ENCODE peak calls at places on chromosome 15, in six cellular contexts. One of them, this sample, is unnamed.

GRCh38 chr15:37880009-37880834 is 54.2 kb upstream of the TMCO5A start:
- DNase-seq in activated T-helper 1 cell treated with anti-CD3 and anti-CD28 coated beads, Interleukin-12 subunit alpha, Interleukin-12 subunit beta, Interleukin-2, Interleukin-4 antibody, amounts not matched to agents 30 ng/mL and 10 ng/mL and 1 ng/mL, durations not matched to agents 14 hours and 24 hours and 36 hours: no peak
- DNase-seq in activated CD4-positive, alpha-beta T cell treated with anti-CD3 and anti-CD28 coated beads for 1 hour: no peak
- DNase-seq in neural crest cell: peak; percentile 20
- DNase-seq in naive thymus-derived CD4-positive, alpha-beta T cell: no peak
- DNase-seq in non-pigmented ciliary epithelial cell: peak; percentile 53
- DNase-seq in this sample: peak; percentile 43

GRCh38 chr15:80758130-80758529 is 21.0 kb upstream of the CEMIP start:
- DNase-seq in activated T-helper 1 cell treated with anti-CD3 and anti-CD28 coated beads, Interleukin-12 subunit alpha, Interleukin-12 subunit beta, Interleukin-2, Interleukin-4 antibody, amounts not matched to agents 30 ng/mL and 10 ng/mL and 1 ng/mL, durations not matched to agents 14 hours and 24 hours and 36 hours: no peak
- DNase-seq in activated CD4-positive, alpha-beta T cell treated with anti-CD3 and anti-CD28 coated beads for 1 hour: no peak
- DNase-seq in neural crest cell: no peak
- DNase-seq in naive thymus-derived CD4-positive, alpha-beta T cell: no peak
- DNase-seq in non-pigmented ciliary epithelial cell: no peak
- DNase-seq in this sample: no peak

GRCh38 chr15:66774001-66774814 is 72.2 kb downstream of the SMAD6 start:
- DNase-seq in activated T-helper 1 cell treated with anti-CD3 and anti-CD28 coated beads, Interleukin-12 subunit alpha, Interleukin-12 subunit beta, Interleukin-2, Interleukin-4 antibody, amounts not matched to agents 30 ng/mL and 10 ng/mL and 1 ng/mL, durations not matched to agents 14 hours and 24 hours and 36 hours: peak; percentile 14
- DNase-seq in activated CD4-positive, alpha-beta T cell treated with anti-CD3 and anti-CD28 coated beads for 1 hour: peak; percentile 36
- DNase-seq in neural crest cell: peak; percentile 92
- DNase-seq in naive thymus-derived CD4-positive, alpha-beta T cell: peak; percentile 65
- DNase-seq in non-pigmented ciliary epithelial cell: no peak
- DNase-seq in this sample: peak; percentile 99

GRCh38 chr15:95793226-95793625 is 537.3 kb upstream of the NR2F2 start:
- DNase-seq in activated T-helper 1 cell treated with anti-CD3 and anti-CD28 coated beads, Interleukin-12 subunit alpha, Interleukin-12 subunit beta, Interleukin-2, Interleukin-4 antibody, amounts not matched to agents 30 ng/mL and 10 ng/mL and 1 ng/mL, durations not matched to agents 14 hours and 24 hours and 36 hours: no peak
- DNase-seq in activated CD4-positive, alpha-beta T cell treated with anti-CD3 and anti-CD28 coated beads for 1 hour: no peak
- DNase-seq in neural crest cell: no peak
- DNase-seq in naive thymus-derived CD4-positive, alpha-beta T cell: no peak
- DNase-seq in non-pigmented ciliary epithelial cell: no peak
- DNase-seq in this sample: no peak

GRCh38 chr15:96296264-96296663 is 34.2 kb upstream of the NR2F2 start:
- DNase-seq in activated T-helper 1 cell treated with anti-CD3 and anti-CD28 coated beads, Interleukin-12 subunit alpha, Interleukin-12 subunit beta, Interleukin-2, Interleukin-4 antibody, amounts not matched to agents 30 ng/mL and 10 ng/mL and 1 ng/mL, durations not matched to agents 14 hours and 24 hours and 36 hours: no peak
- DNase-seq in activated CD4-positive, alpha-beta T cell treated with anti-CD3 and anti-CD28 coated beads for 1 hour: no peak
- DNase-seq in neural crest cell: no peak
- DNase-seq in naive thymus-derived CD4-positive, alpha-beta T cell: no peak
- DNase-seq in non-pigmented ciliary epithelial cell: peak; percentile 81
- DNase-seq in this sample: no peak

GRCh38 chr15:66879511-66879910 is 177.5 kb downstream of the SMAD6 start:
- DNase-seq in activated T-helper 1 cell treated with anti-CD3 and anti-CD28 coated beads, Interleukin-12 subunit alpha, Interleukin-12 subunit beta, Interleukin-2, Interleukin-4 antibody, amounts not matched to agents 30 ng/mL and 10 ng/mL and 1 ng/mL, durations not matched to agents 14 hours and 24 hours and 36 hours: no peak
- DNase-seq in activated CD4-positive, alpha-beta T cell treated with anti-CD3 and anti-CD28 coated beads for 1 hour: no peak
- DNase-seq in neural crest cell: no peak
- DNase-seq in naive thymus-derived CD4-positive, alpha-beta T cell: no peak
- DNase-seq in non-pigmented ciliary epithelial cell: no peak
- DNase-seq in this sample: peak; percentile 3

GRCh38 chr15:84079885-84080777 is 155.4 kb upstream of the GOLGA6L4 start:
- DNase-seq in activated T-helper 1 cell treated with anti-CD3 and anti-CD28 coated beads, Interleukin-12 subunit alpha, Interleukin-12 subunit beta, Interleukin-2, Interleukin-4 antibody, amounts not matched to agents 30 ng/mL and 10 ng/mL and 1 ng/mL, durations not matched to agents 14 hours and 24 hours and 36 hours: peak; percentile 42
- DNase-seq in activated CD4-positive, alpha-beta T cell treated with anti-CD3 and anti-CD28 coated beads for 1 hour: peak; percentile 13
- DNase-seq in neural crest cell: peak; percentile 45
- DNase-seq in naive thymus-derived CD4-positive, alpha-beta T cell: peak; percentile 20
- DNase-seq in non-pigmented ciliary epithelial cell: no peak
- DNase-seq in this sample: peak; percentile 91

GRCh38 chr15:67018451-67018850 is 47.0 kb upstream of the SMAD3 start:
- DNase-seq in activated T-helper 1 cell treated with anti-CD3 and anti-CD28 coated beads, Interleukin-12 subunit alpha, Interleukin-12 subunit beta, Interleukin-2, Interleukin-4 antibody, amounts not matched to agents 30 ng/mL and 10 ng/mL and 1 ng/mL, durations not matched to agents 14 hours and 24 hours and 36 hours: no peak
- DNase-seq in activated CD4-positive, alpha-beta T cell treated with anti-CD3 and anti-CD28 coated beads for 1 hour: no peak
- DNase-seq in neural crest cell: no peak
- DNase-seq in naive thymus-derived CD4-positive, alpha-beta T cell: no peak
- DNase-seq in non-pigmented ciliary epithelial cell: no peak
- DNase-seq in this sample: no peak

GRCh38 chr15:28912422-28912821 is 26.6 kb downstream of the APBA2 start:
- DNase-seq in activated T-helper 1 cell treated with anti-CD3 and anti-CD28 coated beads, Interleukin-12 subunit alpha, Interleukin-12 subunit beta, Interleukin-2, Interleukin-4 antibody, amounts not matched to agents 30 ng/mL and 10 ng/mL and 1 ng/mL, durations not matched to agents 14 hours and 24 hours and 36 hours: no peak
- DNase-seq in activated CD4-positive, alpha-beta T cell treated with anti-CD3 and anti-CD28 coated beads for 1 hour: no peak
- DNase-seq in neural crest cell: no peak
- DNase-seq in naive thymus-derived CD4-positive, alpha-beta T cell: no peak
- DNase-seq in non-pigmented ciliary epithelial cell: no peak
- DNase-seq in this sample: no peak

GRCh38 chr15:89396723-89397652 is 62.4 kb upstream of the POLG start:
- DNase-seq in activated T-helper 1 cell treated with anti-CD3 and anti-CD28 coated beads, Interleukin-12 subunit alpha, Interleukin-12 subunit beta, Interleukin-2, Interleukin-4 antibody, amounts not matched to agents 30 ng/mL and 10 ng/mL and 1 ng/mL, durations not matched to agents 14 hours and 24 hours and 36 hours: no peak
- DNase-seq in activated CD4-positive, alpha-beta T cell treated with anti-CD3 and anti-CD28 coated beads for 1 hour: no peak
- DNase-seq in neural crest cell: no peak
- DNase-seq in naive thymus-derived CD4-positive, alpha-beta T cell: no peak
- DNase-seq in non-pigmented ciliary epithelial cell: no peak
- DNase-seq in this sample: no peak

GRCh38 chr15:99335508-99335907 is 84.2 kb downstream of the LRRC28 start:
- DNase-seq in activated T-helper 1 cell treated with anti-CD3 and anti-CD28 coated beads, Interleukin-12 subunit alpha, Interleukin-12 subunit beta, Interleukin-2, Interleukin-4 antibody, amounts not matched to agents 30 ng/mL and 10 ng/mL and 1 ng/mL, durations not matched to agents 14 hours and 24 hours and 36 hours: no peak
- DNase-seq in activated CD4-positive, alpha-beta T cell treated with anti-CD3 and anti-CD28 coated beads for 1 hour: no peak
- DNase-seq in neural crest cell: no peak
- DNase-seq in naive thymus-derived CD4-positive, alpha-beta T cell: no peak
- DNase-seq in non-pigmented ciliary epithelial cell: no peak
- DNase-seq in this sample: no peak

GRCh38 chr15:81097116-81097892 is 36.8 kb upstream of the CFAP161 start:
- DNase-seq in activated T-helper 1 cell treated with anti-CD3 and anti-CD28 coated beads, Interleukin-12 subunit alpha, Interleukin-12 subunit beta, Interleukin-2, Interleukin-4 antibody, amounts not matched to agents 30 ng/mL and 10 ng/mL and 1 ng/mL, durations not matched to agents 14 hours and 24 hours and 36 hours: no peak
- DNase-seq in activated CD4-positive, alpha-beta T cell treated with anti-CD3 and anti-CD28 coated beads for 1 hour: no peak
- DNase-seq in neural crest cell: no peak
- DNase-seq in naive thymus-derived CD4-positive, alpha-beta T cell: no peak
- DNase-seq in non-pigmented ciliary epithelial cell: no peak
- DNase-seq in this sample: no peak

GRCh38 chr15:38065721-38066120 is 131.3 kb downstream of the TMCO5A start:
- DNase-seq in activated T-helper 1 cell treated with anti-CD3 and anti-CD28 coated beads, Interleukin-12 subunit alpha, Interleukin-12 subunit beta, Interleukin-2, Interleukin-4 antibody, amounts not matched to agents 30 ng/mL and 10 ng/mL and 1 ng/mL, durations not matched to agents 14 hours and 24 hours and 36 hours: no peak
- DNase-seq in activated CD4-positive, alpha-beta T cell treated with anti-CD3 and anti-CD28 coated beads for 1 hour: no peak
- DNase-seq in neural crest cell: no peak
- DNase-seq in naive thymus-derived CD4-positive, alpha-beta T cell: no peak
- DNase-seq in non-pigmented ciliary epithelial cell: no peak
- DNase-seq in this sample: no peak

GRCh38 chr15:28017423-28017924 is 81.6 kb downstream of the OCA2 start:
- DNase-seq in activated T-helper 1 cell treated with anti-CD3 and anti-CD28 coated beads, Interleukin-12 subunit alpha, Interleukin-12 subunit beta, Interleukin-2, Interleukin-4 antibody, amounts not matched to agents 30 ng/mL and 10 ng/mL and 1 ng/mL, durations not matched to agents 14 hours and 24 hours and 36 hours: no peak
- DNase-seq in activated CD4-positive, alpha-beta T cell treated with anti-CD3 and anti-CD28 coated beads for 1 hour: no peak
- DNase-seq in neural crest cell: no peak
- DNase-seq in naive thymus-derived CD4-positive, alpha-beta T cell: no peak
- DNase-seq in non-pigmented ciliary epithelial cell: no peak
- DNase-seq in this sample: no peak

GRCh38 chr15:88940110-88940675 is 27.0 kb upstream of the MFGE8 start:
- DNase-seq in activated T-helper 1 cell treated with anti-CD3 and anti-CD28 coated beads, Interleukin-12 subunit alpha, Interleukin-12 subunit beta, Interleukin-2, Interleukin-4 antibody, amounts not matched to agents 30 ng/mL and 10 ng/mL and 1 ng/mL, durations not matched to agents 14 hours and 24 hours and 36 hours: no peak
- DNase-seq in activated CD4-positive, alpha-beta T cell treated with anti-CD3 and anti-CD28 coated beads for 1 hour: no peak
- DNase-seq in neural crest cell: no peak
- DNase-seq in naive thymus-derived CD4-positive, alpha-beta T cell: no peak
- DNase-seq in non-pigmented ciliary epithelial cell: no peak
- DNase-seq in this sample: no peak

This sample was measured in HAP-1.